ENCODE peak calls at places on chromosomes 4 and X, in ten cellular contexts. V is IMR-90, G is natural killer cell, H is glutamatergic neuron, R is body of pancreas, S is NB4, B is H9, M is mesothelial cell of epicardium, J is fibroblast of mammary gland, P is OCI-LY7. E is an unnamed sample.

GRCh38 chr4:48340276-48340904 is 939 bp upstream of the SLAIN2 start:
- DNase-seq in M (no peak), S (peak; percentile 83), B (no peak), H (no peak), G (no peak), R (peak; percentile 33), P (peak; percentile 50), V (peak; percentile 83), J (peak; percentile 80), E (no peak)

GRCh38 chr4:118740869-118741268 is 55.7 kb downstream of the METTL14 start:
- DNase-seq in P (peak; percentile 58), S (peak; percentile 22), J (peak; percentile 45), V (no peak), B (no peak), M (no peak), H (no peak), G (no peak), R (no peak), E (no peak)

GRCh38 chr4:6782147-6782845 is at the start of gene KIAA0232:
- DNase-seq in G (peak; percentile 88), B (peak; percentile 88), P (peak; percentile 96), H (peak; percentile 94), S (peak; percentile 98), R (peak; percentile 94), V (peak; percentile 93), J (peak; percentile 89), M (peak; percentile 93), E (peak; percentile 97)

GRCh38 chr4:6184169-6184568 is 16.2 kb downstream of the JAKMIP1 start:
- DNase-seq in V (no peak), G (no peak), J (no peak), M (no peak), R (no peak), P (no peak), S (no peak), B (no peak), H (no peak), E (no peak)

GRCh38 chrX:106457802-106458201 is 154.0 kb upstream of the RADX start:
- DNase-seq in S (no peak), M (no peak), P (no peak), V (no peak), H (no peak), G (no peak), J (no peak), B (no peak), R (no peak), E (no peak)

GRCh38 chr4:163548481-163549243 is 54.2 kb downstream of the TMA16 start:
- DNase-seq in P (peak; percentile 64), H (no peak), B (no peak), R (peak; percentile 13), M (no peak), V (peak; percentile 69), G (no peak), S (peak; percentile 59), J (peak; percentile 73), E (no peak)

GRCh38 chr4:83552924-83553323 is 17.0 kb downstream of the GPAT3 start:
- DNase-seq in M (no peak), J (peak; percentile 86), P (no peak), S (peak; percentile 77), H (no peak), R (no peak), G (no peak), B (no peak), V (peak; percentile 67), E (no peak)

GRCh38 chr4:100823066-100823992 is 305.5 kb upstream of the EMCN start:
- DNase-seq in V (no peak), J (peak; percentile 2), G (no peak), M (no peak), H (no peak), P (no peak), S (no peak), B (no peak), R (no peak), E (no peak)

GRCh38 chr4:20046931-20047677 is 204.6 kb upstream of the SLIT2 start:
- DNase-seq in B (no peak), H (no peak), J (no peak), S (no peak), V (peak; percentile 24), M (no peak), G (no peak), R (no peak), P (no peak), E (no peak)

GRCh38 chr4:20044502-20044911 is 207.2 kb upstream of the SLIT2 start:
- DNase-seq in V (peak; percentile 50), S (no peak), G (no peak), J (no peak), H (no peak), R (no peak), P (no peak), B (no peak), M (no peak), E (no peak)

GRCh38 chr4:20043992-20044391 is 207.7 kb upstream of the SLIT2 start:
- DNase-seq in M (no peak), P (no peak), H (no peak), V (no peak), B (no peak), J (no peak), S (no peak), R (no peak), G (no peak), E (no peak)

GRCh38 chr4:20044936-20045335 is 206.8 kb upstream of the SLIT2 start:
- DNase-seq in P (no peak), R (no peak), H (no peak), J (no peak), V (no peak), G (no peak), M (no peak), B (no peak), S (no peak), E (no peak)

GRCh38 chr4:20046179-20046578 is 205.5 kb upstream of the SLIT2 start:
- DNase-seq in J (no peak), S (no peak), B (no peak), P (no peak), V (no peak), M (no peak), G (no peak), H (no peak), R (no peak), E (no peak)
- TF ChIP-seq CTCF in J (no peak), S (no peak), B (no peak), P (no peak), V (no peak), M (no peak), G (no peak), H (no peak), R (no peak), E (no peak)

GRCh38 chr4:148288448-148288847 is 153.8 kb downstream of the NR3C2 start:
- DNase-seq in P (no peak), M (no peak), R (peak; percentile 56), V (no peak), J (no peak), H (no peak), G (no peak), B (no peak), S (no peak), E (no peak)

GRCh38 chr4:148283665-148284064 is 158.5 kb downstream of the NR3C2 start:
- DNase-seq in P (no peak), G (no peak), B (no peak), J (no peak), R (no peak), V (no peak), S (no peak), M (no peak), H (no peak), E (no peak)

GRCh38 chr4:148286043-148286442 is 156.2 kb downstream of the NR3C2 start:
- DNase-seq in P (no peak), V (no peak), M (no peak), H (no peak), S (no peak), R (no peak), G (no peak), B (no peak), J (no peak), E (no peak)

GRCh38 chr4:148287111-148287510 is 155.1 kb downstream of the NR3C2 start:
- DNase-seq in G (no peak), V (no peak), R (no peak), S (no peak), B (no peak), M (no peak), H (no peak), J (no peak), P (no peak), E (no peak)

DNA sequence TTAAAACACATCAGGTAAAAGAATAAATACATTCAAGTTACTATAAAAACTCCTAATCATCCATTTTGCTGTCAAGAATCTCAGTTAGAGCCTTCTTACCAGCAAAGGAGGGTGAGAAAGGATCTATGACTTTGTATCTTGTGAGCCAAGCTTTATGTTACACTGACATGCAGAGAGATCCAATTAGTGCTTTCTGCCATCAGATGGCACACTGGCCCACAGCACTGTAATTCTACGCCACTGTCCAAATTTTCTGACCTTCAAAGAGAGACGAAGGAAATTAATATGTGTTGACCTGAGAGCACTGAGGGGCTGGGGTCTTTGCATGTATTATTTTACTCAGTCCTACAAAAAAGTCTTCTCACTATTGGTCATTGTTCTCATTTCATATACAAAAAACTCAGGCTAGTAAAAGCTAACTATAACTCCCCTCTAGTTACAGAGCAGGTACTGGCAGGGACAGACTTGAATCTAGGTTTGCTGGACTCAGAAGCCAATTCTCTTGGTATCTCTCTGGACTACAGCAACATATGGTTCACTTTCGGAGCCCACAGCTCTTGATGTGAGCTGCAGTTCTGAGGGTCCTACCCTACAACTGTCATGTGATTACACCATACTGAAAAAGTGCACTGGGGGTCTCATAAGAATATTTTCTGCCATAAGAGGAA is 157.6 kb downstream of the NR3C2 start:
- DNase-seq in H (no peak), R (peak; percentile 40), M (no peak), B (no peak), G (no peak), S (no peak), V (no peak), P (no peak), J (no peak), E (no peak)
- TF ChIP-seq CTCF in H (no peak), R (no peak), M (no peak), B (peak; percentile 43), G (no peak), S (no peak), V (peak; percentile 14), P (no peak), J (no peak), E (no peak)

DNA sequence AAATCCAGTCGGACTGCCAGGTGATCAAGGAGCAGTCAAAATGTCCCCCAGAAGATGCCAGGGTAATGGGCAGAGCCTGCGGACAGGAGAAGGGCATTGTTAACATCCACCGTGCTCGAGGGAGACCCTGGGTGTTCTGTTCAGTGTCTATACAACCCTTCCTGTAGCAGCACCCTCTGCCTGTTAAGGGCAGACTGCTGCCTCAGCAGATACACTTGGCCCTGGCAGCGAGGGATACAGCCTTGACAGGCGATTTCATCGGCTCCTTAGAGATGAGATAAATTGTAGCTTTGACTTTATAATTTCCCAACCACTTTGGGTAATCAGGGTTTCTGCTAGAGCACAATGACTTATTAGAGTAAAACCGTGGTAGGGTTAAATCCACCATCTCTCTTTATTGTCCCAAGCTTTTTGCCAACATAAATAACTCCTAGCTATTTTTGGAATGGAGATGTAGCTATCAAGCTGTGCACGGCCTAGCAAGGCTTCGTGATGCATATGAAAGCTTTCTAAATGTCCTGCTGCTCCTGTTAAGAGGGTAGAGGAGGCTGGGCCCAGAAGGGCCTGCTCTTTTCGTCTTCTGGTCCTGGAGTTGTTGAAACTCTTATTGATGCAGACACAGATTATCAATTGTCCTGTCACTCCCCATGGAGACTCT is 195.9 kb downstream of the CPEB2 start:
- DNase-seq in S (no peak), B (peak; percentile 43), M (no peak), H (peak; percentile 12), V (peak; percentile 5), P (no peak), J (no peak), R (no peak), G (no peak), E (no peak)
- TF ChIP-seq CTCF in S (no peak), B (no peak), M (no peak), H (no peak), V (no peak), P (no peak), J (no peak), R (no peak), G (no peak), E (no peak)

DNA sequence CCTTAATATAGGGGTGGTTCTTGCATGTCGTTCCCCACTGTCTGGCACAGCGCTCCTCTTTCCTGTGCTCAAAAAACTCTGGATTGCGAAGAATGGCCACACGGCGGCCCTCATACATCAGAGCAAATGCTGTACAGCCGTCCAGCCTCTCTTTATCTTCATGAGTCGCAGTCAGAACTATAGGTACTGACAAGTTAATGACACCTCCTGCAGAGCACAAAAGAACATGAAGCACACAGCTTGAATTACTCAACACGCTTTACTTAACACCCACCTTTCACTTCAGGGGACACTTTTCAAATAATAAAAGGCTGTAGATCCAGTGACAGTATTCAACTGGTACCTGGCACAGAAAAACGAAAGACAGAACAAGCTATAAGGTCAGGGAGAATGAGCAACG is 65.3 kb downstream of the PAPSS1 start:
- DNase-seq in H (no peak), M (no peak), V (no peak), G (no peak), B (no peak), J (no peak), S (no peak), R (no peak), P (no peak), E (no peak)
- TF ChIP-seq CTCF in H (no peak), M (no peak), V (no peak), G (no peak), B (peak; percentile 26), J (no peak), S (no peak), R (no peak), P (no peak), E (no peak)

E was measured in osteocyte.